ENCODE peak calls at places on chromosome 20, in five cellular contexts. I is GM12891, D is HepG2, B is K562, Q is H1. J is an unnamed sample.

GRCh38 chr20:10672579-10673127 is 1.1 kb downstream of the JAG1 start:
- DNase-seq in I (no peak), D (peak), B (peak), Q (no peak), J (peak)

GRCh38 chr20:61100489-61100888 is 151.6 kb upstream of the CDH4 start:
- DNase-seq in I (no peak), D (no peak), B (no peak), Q (no peak), J (no peak)

GRCh38 chr20:50815162-50815989 is 20.5 kb downstream of the BCAS4 start:
- DNase-seq in I (no peak), D (no peak), B (no peak), Q (no peak), J (no peak)

GRCh38 chr20:19981091-19981490 is 36.1 kb upstream of the NAA20 start:
- DNase-seq in I (no peak), D (no peak), B (no peak), Q (no peak), J (no peak)

GRCh38 chr20:41366546-41367392 is at the start of gene EMILIN3:
- DNase-seq in I (no peak), D (no peak), B (no peak), Q (no peak), J (no peak)

GRCh38 chr20:5996765-5997164 is 46.3 kb downstream of the MCM8 start:
- DNase-seq in I (peak), D (no peak), B (no peak), Q (no peak), J (peak)

GRCh38 chr20:12291386-12291785 is 373.7 kb downstream of the BTBD3 start:
- DNase-seq in I (no peak), D (no peak), B (no peak), Q (no peak), J (no peak)

GRCh38 chr20:2799688-2800589 is 488 bp downstream of the CPXM1 start:
- DNase-seq in I (no peak), D (no peak), B (no peak), Q (no peak), J (no peak)

GRCh38 chr20:26209171-26209941 is 512.7 kb upstream of the ZNF337 start:
- DNase-seq in I (no peak), D (no peak), B (no peak), Q (no peak), J (peak)

GRCh38 chr20:5973971-5974370 is 23.5 kb downstream of the MCM8 start:
- DNase-seq in I (no peak), D (no peak), B (no peak), Q (no peak), J (no peak)

GRCh38 chr20:38315290-38315966 is 11.5 kb downstream of the BPI start:
- DNase-seq in I (no peak), D (no peak), B (no peak), Q (no peak), J (no peak)

GRCh38 chr20:10427060-10427692 is 6.8 kb downstream of the MKKS start:
- DNase-seq in I (no peak), D (peak), B (peak), Q (no peak), J (no peak)

GRCh38 chr20:25273541-25274358 is 25.9 kb downstream of the PYGB start:
- DNase-seq in I (no peak), D (no peak), B (no peak), Q (no peak), J (no peak)

GRCh38 chr20:7291946-7292345 is 524.5 kb downstream of the BMP2 start:
- DNase-seq in I (no peak), D (no peak), B (no peak), Q (no peak), J (no peak)

GRCh38 chr20:3262566-3262965 is 23.6 kb upstream of the SLC4A11 start:
- DNase-seq in I (no peak), D (no peak), B (no peak), Q (no peak), J (no peak)

GRCh38 chr20:45229264-45230056 is 8.3 kb downstream of the SEMG2 start:
- DNase-seq in I (peak), D (peak), B (peak), Q (peak), J (no peak)

GRCh38 chr20:7859371-7859802 is 80.9 kb downstream of the HAO1 start:
- DNase-seq in I (no peak), D (peak), B (peak), Q (no peak), J (no peak)

GRCh38 chr20:24469116-24470030 is at the start of gene SYNDIG1:
- DNase-seq in I (no peak), D (no peak), B (no peak), Q (no peak), J (no peak)

GRCh38 chr20:2814076-2814475 is 711 bp upstream of the C20orf141 start:
- DNase-seq in I (no peak), D (no peak), B (no peak), Q (no peak), J (no peak)

GRCh38 chr20:38497246-38497645 is 24.6 kb downstream of the RALGAPB start:
- DNase-seq in I (no peak), D (no peak), B (no peak), Q (no peak), J (no peak)

GRCh38 chr20:5197270-5197827 is 70.5 kb downstream of the CDS2 start:
- DNase-seq in I (no peak), D (no peak), B (no peak), Q (no peak), J (no peak)

GRCh38 chr20:53316221-53316937 is 277.3 kb downstream of the ZNF217 start:
- DNase-seq in I (no peak), D (no peak), B (no peak), Q (peak), J (no peak)

GRCh38 chr20:5933802-5934436 is 16.4 kb downstream of the TRMT6 start:
- DNase-seq in I (peak), D (peak), B (no peak), Q (no peak), J (no peak)

GRCh38 chr20:62685781-62686555 is 22.7 kb upstream of the NTSR1 start:
- DNase-seq in I (no peak), D (peak), B (peak), Q (no peak), J (no peak)

GRCh38 chr20:18058661-18059467 is 1.1 kb upstream of the OVOL2 start:
- DNase-seq in I (no peak), D (no peak), B (no peak), Q (no peak), J (no peak)

GRCh38 chr20:57870597-57871236 is 160.9 kb upstream of the PMEPA1 start:
- DNase-seq in I (no peak), D (no peak), B (no peak), Q (no peak), J (no peak)

GRCh38 chr20:54549523-54550326 is 74.3 kb downstream of the DOK5 start:
- DNase-seq in I (no peak), D (no peak), B (no peak), Q (no peak), J (no peak)

GRCh38 chr20:7790189-7790588 is 150.1 kb downstream of the HAO1 start:
- DNase-seq in I (no peak), D (no peak), B (no peak), Q (no peak), J (no peak)

GRCh38 chr20:57212890-57213276 is 53.6 kb downstream of the BMP7 start:
- DNase-seq in I (no peak), D (no peak), B (no peak), Q (no peak), J (no peak)

GRCh38 chr20:18052856-18053255 is 4.9 kb downstream of the OVOL2 start:
- DNase-seq in I (no peak), D (no peak), B (no peak), Q (no peak), J (no peak)

GRCh38 chr20:31642837-31643236 is 5.1 kb downstream of the COX4I2 start:
- DNase-seq in I (no peak), D (no peak), B (no peak), Q (no peak), J (no peak)

GRCh38 chr20:31644701-31645100 is 7.0 kb downstream of the COX4I2 start:
- DNase-seq in I (no peak), D (no peak), B (peak), Q (no peak), J (no peak)

GRCh38 chr20:31641391-31641790 is 3.7 kb downstream of the COX4I2 start:
- DNase-seq in I (no peak), D (no peak), B (no peak), Q (no peak), J (no peak)

GRCh38 chr20:31640259-31640658 is 2.5 kb downstream of the COX4I2 start:
- DNase-seq in I (no peak), D (no peak), B (peak), Q (no peak), J (no peak)

DNA sequence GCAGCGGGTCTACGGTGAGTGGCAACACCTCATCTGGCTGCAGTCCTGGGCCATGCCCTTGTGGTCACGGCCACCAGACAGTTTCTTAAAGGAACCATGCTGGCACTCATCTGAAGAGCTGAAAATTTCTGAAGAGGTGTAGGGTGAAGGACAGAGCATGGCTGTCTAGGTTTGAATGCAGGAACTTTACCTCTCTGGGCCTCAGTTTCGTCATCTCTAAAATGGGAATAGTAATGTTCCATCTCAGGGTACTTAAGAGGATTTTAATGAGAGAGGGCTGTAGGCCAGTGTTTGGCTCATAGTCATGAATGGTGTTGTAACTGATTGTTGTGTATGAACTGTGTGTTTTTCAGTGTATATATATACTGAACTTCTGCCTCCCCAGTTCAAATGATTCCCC is 5.8 kb downstream of the COX4I2 start:
- DNase-seq in I (no peak), D (no peak), B (no peak), Q (no peak), J (no peak)
- TF ChIP-seq POLR2A in I (no peak), D (no peak), B (no peak), Q (no peak), J (no peak)

GRCh38 chr20:46905364-46906125 is 10.9 kb downstream of the EYA2 start:
- DNase-seq in I (no peak), D (no peak), B (no peak), Q (no peak), J (no peak)
- TF ChIP-seq POLR2AphosphoS5 in I (no peak), D (no peak), B (no peak), Q (no peak), J (no peak)

DNA sequence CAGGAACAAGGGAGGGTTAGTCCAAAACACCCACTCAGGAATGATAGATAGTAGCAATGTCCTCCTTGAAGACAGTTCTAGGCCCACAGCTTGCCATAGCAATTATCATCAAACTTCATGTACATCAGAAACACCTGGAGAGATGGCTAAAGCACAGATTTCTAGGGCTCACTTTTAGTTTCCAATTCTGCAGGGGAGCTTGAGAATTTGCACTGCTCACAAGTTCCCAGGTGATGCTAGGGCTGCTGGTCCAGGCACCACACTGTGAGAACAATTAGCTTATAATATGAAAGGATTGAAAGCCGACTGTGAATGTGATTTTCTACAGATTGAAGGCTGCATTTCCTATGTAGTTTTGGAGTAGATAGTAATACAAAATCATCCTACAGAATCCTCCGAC is 3.5 kb downstream of the DEFB126 start:
- DNase-seq in I (no peak), D (no peak), B (no peak), Q (no peak), J (no peak)
- TF ChIP-seq TAF1 in I (no peak), D (no peak), B (no peak), Q (no peak), J (no peak)

GRCh38 chr20:48734104-48734749 is 93.6 kb downstream of the PREX1 start:
- DNase-seq in I (no peak), D (no peak), B (no peak), Q (no peak), J (no peak)
- TF ChIP-seq POLR2A in I (no peak), D (no peak), B (no peak), Q (no peak), J (no peak)

DNA sequence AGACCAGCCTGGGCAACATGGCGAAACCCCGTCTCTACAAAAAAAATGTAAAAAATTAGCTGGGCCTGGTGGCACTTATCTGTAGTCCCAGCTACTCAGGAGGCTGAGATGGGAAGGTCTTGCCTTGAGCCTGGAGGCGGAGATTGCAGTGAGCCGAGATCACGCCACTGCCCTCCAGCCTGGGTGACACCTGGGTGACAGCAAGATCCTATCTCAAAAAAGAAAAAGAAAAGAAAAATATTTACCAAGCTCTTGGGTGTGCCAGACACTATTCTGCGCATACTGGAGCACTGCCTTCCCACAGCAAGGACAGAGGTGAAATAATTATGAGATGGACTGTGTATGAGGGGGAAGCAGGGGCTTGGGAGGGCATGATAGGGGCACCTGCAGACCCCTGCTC is 19.6 kb downstream of the POFUT1 start:
- DNase-seq in I (no peak), D (no peak), B (no peak), Q (no peak), J (no peak)
- TF ChIP-seq POLR2AphosphoS5 in I (no peak), D (no peak), B (no peak), Q (no peak), J (no peak)

GRCh38 chr20:33655164-33655563 is 7.0 kb upstream of the C20orf144 start:
- DNase-seq in I (no peak), D (no peak), B (no peak), Q (no peak), J (no peak)

GRCh38 chr20:33654680-33655161 is 7.4 kb upstream of the C20orf144 start:
- DNase-seq in I (no peak), D (no peak), B (no peak), Q (no peak), J (no peak)

GRCh38 chr20:33653218-33653899 is 8.8 kb upstream of the C20orf144 start:
- DNase-seq in I (peak), D (peak), B (peak), Q (peak), J (peak)

GRCh38 chr20:33656010-33656782 is 5.9 kb upstream of the C20orf144 start:
- DNase-seq in I (no peak), D (no peak), B (no peak), Q (no peak), J (no peak)

DNA sequence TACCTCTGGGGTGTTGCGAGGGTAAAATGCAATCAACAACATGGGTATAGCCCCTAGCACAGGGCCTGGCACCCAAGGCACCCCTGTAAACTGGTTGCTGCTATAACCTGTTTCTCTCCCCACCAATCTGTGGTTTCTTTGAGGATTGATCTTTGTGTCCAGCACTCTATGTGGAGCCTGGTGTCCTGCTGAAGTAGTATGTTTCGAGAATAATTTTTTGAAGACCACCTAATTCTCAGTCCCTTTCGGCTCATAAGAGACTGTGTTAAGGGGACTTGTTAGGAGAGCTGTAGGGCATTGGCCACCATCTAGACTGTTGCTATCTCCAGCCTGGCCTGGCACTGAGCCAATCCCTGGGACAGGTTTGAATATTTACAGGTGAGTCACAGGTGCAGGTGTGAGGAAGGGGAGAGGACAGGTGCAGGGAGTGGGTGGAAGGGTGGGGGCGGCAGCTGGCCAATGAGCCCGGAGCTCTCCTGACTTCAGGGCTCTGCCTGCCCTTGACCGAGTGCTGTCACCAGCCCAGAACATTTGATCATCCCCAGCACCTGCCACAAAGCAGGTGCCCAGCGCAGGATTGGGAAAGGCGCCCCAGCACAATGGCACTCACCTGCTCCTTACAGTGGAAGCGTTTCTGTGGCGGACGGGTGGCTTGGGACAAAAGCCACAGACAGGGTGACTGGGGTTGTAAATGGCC is 8.1 kb upstream of the C20orf144 start:
- DNase-seq in I (no peak), D (no peak), B (no peak), Q (no peak), J (no peak)
- TF ChIP-seq TAF1 in I (no peak), D (peak), B (no peak), Q (no peak), J (no peak)

J was measured in GM12892.